ENCODE peak calls at places on chromosomes 3 and 15, in four cellular contexts. One of them, this sample, is unnamed.

GRCh38 chr3:129738189-129738588 is 131.7 kb upstream of the PLXND1 start:
- DNase-seq in stimulated activated CD4-positive, alpha-beta T cell treated with anti-CD3 and anti-CD28 coated beads, Interleukin-12 subunit alpha, Interleukin-12 subunit beta, amount 100 ng/mL, for 4 hours: no peak
- DNase-seq in fibroblast of pulmonary artery: no peak
- DNase-seq in Kasumi-1: no peak
- DNase-seq in this sample: no peak

GRCh38 chr15:99967841-99968371 is 234.7 kb upstream of the LYSMD4 start:
- DNase-seq in stimulated activated CD4-positive, alpha-beta T cell treated with anti-CD3 and anti-CD28 coated beads, Interleukin-12 subunit alpha, Interleukin-12 subunit beta, amount 100 ng/mL, for 4 hours: no peak
- DNase-seq in fibroblast of pulmonary artery: no peak
- DNase-seq in Kasumi-1: no peak
- DNase-seq in this sample: no peak

GRCh38 chr3:27907929-27908328 is 185.8 kb upstream of the EOMES start:
- DNase-seq in stimulated activated CD4-positive, alpha-beta T cell treated with anti-CD3 and anti-CD28 coated beads, Interleukin-12 subunit alpha, Interleukin-12 subunit beta, amount 100 ng/mL, for 4 hours: no peak
- DNase-seq in fibroblast of pulmonary artery: no peak
- DNase-seq in Kasumi-1: no peak
- DNase-seq in this sample: no peak

GRCh38 chr3:50587806-50588758 is 18.8 kb downstream of the HEMK1 start:
- DNase-seq in stimulated activated CD4-positive, alpha-beta T cell treated with anti-CD3 and anti-CD28 coated beads, Interleukin-12 subunit alpha, Interleukin-12 subunit beta, amount 100 ng/mL, for 4 hours: peak
- DNase-seq in fibroblast of pulmonary artery: no peak
- DNase-seq in Kasumi-1: no peak
- DNase-seq in this sample: peak

GRCh38 chr3:148223266-148223665 is 474.4 kb upstream of the AGTR1 start:
- DNase-seq in stimulated activated CD4-positive, alpha-beta T cell treated with anti-CD3 and anti-CD28 coated beads, Interleukin-12 subunit alpha, Interleukin-12 subunit beta, amount 100 ng/mL, for 4 hours: no peak
- DNase-seq in fibroblast of pulmonary artery: no peak
- DNase-seq in Kasumi-1: no peak
- DNase-seq in this sample: no peak

GRCh38 chr3:54628888-54629368 is 298.9 kb downstream of the LRTM1 start:
- DNase-seq in stimulated activated CD4-positive, alpha-beta T cell treated with anti-CD3 and anti-CD28 coated beads, Interleukin-12 subunit alpha, Interleukin-12 subunit beta, amount 100 ng/mL, for 4 hours: no peak
- DNase-seq in fibroblast of pulmonary artery: no peak
- DNase-seq in Kasumi-1: no peak
- DNase-seq in this sample: no peak

GRCh38 chr3:24264748-24265158 is 229.9 kb downstream of the THRB start:
- DNase-seq in stimulated activated CD4-positive, alpha-beta T cell treated with anti-CD3 and anti-CD28 coated beads, Interleukin-12 subunit alpha, Interleukin-12 subunit beta, amount 100 ng/mL, for 4 hours: no peak
- DNase-seq in fibroblast of pulmonary artery: peak
- DNase-seq in Kasumi-1: peak
- DNase-seq in this sample: no peak

GRCh38 chr3:73611176-73611575 is 13.6 kb downstream of the PDZRN3 start:
- DNase-seq in stimulated activated CD4-positive, alpha-beta T cell treated with anti-CD3 and anti-CD28 coated beads, Interleukin-12 subunit alpha, Interleukin-12 subunit beta, amount 100 ng/mL, for 4 hours: no peak
- DNase-seq in fibroblast of pulmonary artery: peak
- DNase-seq in Kasumi-1: no peak
- DNase-seq in this sample: no peak

GRCh38 chr3:189144645-189145044 is 27.1 kb upstream of the TPRG1 start:
- DNase-seq in stimulated activated CD4-positive, alpha-beta T cell treated with anti-CD3 and anti-CD28 coated beads, Interleukin-12 subunit alpha, Interleukin-12 subunit beta, amount 100 ng/mL, for 4 hours: no peak
- DNase-seq in fibroblast of pulmonary artery: peak
- DNase-seq in Kasumi-1: peak
- DNase-seq in this sample: peak

GRCh38 chr3:143590660-143591059 is 257.6 kb downstream of the SLC9A9 start:
- DNase-seq in stimulated activated CD4-positive, alpha-beta T cell treated with anti-CD3 and anti-CD28 coated beads, Interleukin-12 subunit alpha, Interleukin-12 subunit beta, amount 100 ng/mL, for 4 hours: no peak
- DNase-seq in fibroblast of pulmonary artery: no peak
- DNase-seq in Kasumi-1: no peak
- DNase-seq in this sample: no peak

GRCh38 chr15:50181983-50182232 is at the start of gene SLC27A2:
- DNase-seq in stimulated activated CD4-positive, alpha-beta T cell treated with anti-CD3 and anti-CD28 coated beads, Interleukin-12 subunit alpha, Interleukin-12 subunit beta, amount 100 ng/mL, for 4 hours: no peak
- DNase-seq in fibroblast of pulmonary artery: peak
- DNase-seq in Kasumi-1: peak
- DNase-seq in this sample: peak

GRCh38 chr15:51775967-51776816 is 24.8 kb downstream of the TMOD2 start:
- DNase-seq in stimulated activated CD4-positive, alpha-beta T cell treated with anti-CD3 and anti-CD28 coated beads, Interleukin-12 subunit alpha, Interleukin-12 subunit beta, amount 100 ng/mL, for 4 hours: peak
- DNase-seq in fibroblast of pulmonary artery: peak
- DNase-seq in Kasumi-1: peak
- DNase-seq in this sample: peak

GRCh38 chr3:165451671-165452070 is 255.5 kb upstream of the SLITRK3 start:
- DNase-seq in stimulated activated CD4-positive, alpha-beta T cell treated with anti-CD3 and anti-CD28 coated beads, Interleukin-12 subunit alpha, Interleukin-12 subunit beta, amount 100 ng/mL, for 4 hours: no peak
- DNase-seq in fibroblast of pulmonary artery: no peak
- DNase-seq in Kasumi-1: no peak
- DNase-seq in this sample: no peak

GRCh38 chr3:62046326-62046725 is 327.0 kb downstream of the FEZF2 start:
- DNase-seq in stimulated activated CD4-positive, alpha-beta T cell treated with anti-CD3 and anti-CD28 coated beads, Interleukin-12 subunit alpha, Interleukin-12 subunit beta, amount 100 ng/mL, for 4 hours: no peak
- DNase-seq in fibroblast of pulmonary artery: peak
- DNase-seq in Kasumi-1: no peak
- DNase-seq in this sample: no peak

GRCh38 chr15:57553526-57553925 is 38.2 kb upstream of the MYZAP start:
- DNase-seq in stimulated activated CD4-positive, alpha-beta T cell treated with anti-CD3 and anti-CD28 coated beads, Interleukin-12 subunit alpha, Interleukin-12 subunit beta, amount 100 ng/mL, for 4 hours: no peak
- DNase-seq in fibroblast of pulmonary artery: no peak
- DNase-seq in Kasumi-1: no peak
- DNase-seq in this sample: no peak

This sample was measured in T-helper 1 cell.